ENCODE peak calls at places on chromosomes 2 and 18, in eight cellular contexts. C is transverse colon, Y is brain microvascular endothelial cell, E is right cardiac atrium, G is uterus, L is astrocyte of the spinal cord, N is cardiac fibroblast, B is ovary. P is an unnamed sample.

GRCh38 chr2:205531082-205531481 is 151.2 kb upstream of the NRP2 start:
- DNase-seq in Y (no peak), G (no peak), E (no peak), C (no peak), L (no peak), N (no peak), B (no peak), P (no peak)

GRCh38 chr2:3581367-3582262 is 6.6 kb downstream of the RPS7 start:
- DNase-seq in E (no peak), B (no peak), Y (no peak), C (no peak), N (no peak), G (no peak), L (no peak), P (no peak)

GRCh38 chr2:72969706-72970105 is 52.4 kb downstream of the EMX1 start:
- DNase-seq in L (no peak), C (no peak), N (no peak), E (no peak), G (no peak), Y (no peak), B (no peak), P (no peak)

GRCh38 chr2:81481242-81481993 is 1176.9 kb upstream of the LRRTM1 start:
- DNase-seq in N (peak), G (no peak), E (peak), Y (no peak), B (no peak), L (no peak), C (no peak), P (no peak)

GRCh38 chr18:362914-363295 is 95.1 kb upstream of the THOC1 start:
- DNase-seq in N (peak), L (no peak), E (no peak), C (no peak), Y (no peak), B (no peak), G (no peak), P (no peak)

GRCh38 chr2:30514134-30514860 is 67.3 kb downstream of the LCLAT1 start:
- DNase-seq in N (peak), L (peak), C (no peak), Y (peak), G (no peak), E (peak), B (no peak), P (no peak)

GRCh38 chr18:6414118-6414722 is 491 bp downstream of the L3MBTL4 start:
- DNase-seq in B (peak), N (peak), Y (no peak), E (peak), C (peak), L (no peak), G (peak), P (no peak)

GRCh38 chr18:75874401-75875093 is 447.0 kb upstream of the SMIM21 start:
- DNase-seq in G (no peak), C (no peak), N (no peak), L (no peak), B (no peak), E (no peak), Y (no peak), P (no peak)

GRCh38 chr2:27753744-27754588 is 17.6 kb upstream of the MRPL33 start:
- DNase-seq in N (peak), E (peak), Y (peak), C (peak), B (peak), L (peak), G (peak), P (peak)

GRCh38 chr2:24917731-24918325 is 2.2 kb downstream of the ADCY3 start:
- DNase-seq in L (no peak), G (no peak), N (no peak), B (peak), E (no peak), C (no peak), Y (no peak), P (no peak)

GRCh38 chr2:24919100-24919976 is 699 bp downstream of the ADCY3 start:
- DNase-seq in C (peak), E (no peak), N (no peak), G (peak), B (peak), L (no peak), Y (no peak), P (no peak)

GRCh38 chr2:24918326-24919099 is 1.5 kb downstream of the ADCY3 start:
- DNase-seq in L (no peak), N (no peak), G (no peak), C (no peak), B (peak), Y (no peak), E (no peak), P (no peak)

GRCh38 chr2:24915796-24916195 is 4.2 kb downstream of the ADCY3 start:
- DNase-seq in L (no peak), N (peak), Y (no peak), E (no peak), B (peak), C (no peak), G (no peak), P (no peak)

GRCh38 chr2:24917086-24917485 is 3.0 kb downstream of the ADCY3 start:
- DNase-seq in L (no peak), B (no peak), Y (peak), C (no peak), E (no peak), G (no peak), N (peak), P (no peak)
- H3K4me3 ChIP-seq in L (no peak), B (peak), Y (peak), C (no peak), E (no peak), G (no peak), N (peak), P (no peak)

GRCh38 chr2:36356199-36356989 is 816 bp downstream of the CRIM1 start:
- DNase-seq in E (peak), Y (no peak), N (peak), L (no peak), G (peak), B (peak), C (peak), P (no peak)
- H3K4me3 ChIP-seq in E (peak), Y (peak), N (peak), L (peak), G (peak), B (peak), C (peak), P (peak)

DNA sequence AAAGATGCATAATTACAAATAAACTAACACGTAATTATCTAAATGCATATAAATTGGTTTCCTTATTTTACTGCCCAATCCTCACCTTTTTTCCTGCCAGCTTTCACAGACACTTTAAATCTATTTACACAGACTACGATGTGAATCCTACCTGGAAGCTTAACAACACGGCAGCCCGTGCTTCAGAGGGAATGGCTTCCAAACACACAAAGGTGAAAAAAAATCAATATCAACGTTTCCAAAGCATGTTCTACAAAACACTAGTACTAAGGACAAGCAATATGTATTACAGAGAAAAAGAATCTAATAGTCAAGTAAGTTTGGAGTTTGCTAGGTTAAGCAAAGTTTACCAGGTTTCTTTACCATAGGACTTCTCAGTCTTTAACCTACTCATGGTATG is 4.4 kb downstream of the MAP4K3 start:
- DNase-seq in G (no peak), L (no peak), Y (no peak), B (no peak), C (no peak), N (no peak), E (no peak), P (no peak)
- H3K4me3 ChIP-seq in G (no peak), L (no peak), Y (no peak), B (no peak), C (no peak), N (no peak), E (no peak), P (no peak)

GRCh38 chr2:216635171-216635570 is 2.0 kb downstream of the IGFBP2 start:
- DNase-seq in G (no peak), N (no peak), C (no peak), Y (no peak), B (no peak), L (peak), E (no peak), P (no peak)

GRCh38 chr2:216634317-216635148 is 1.3 kb downstream of the IGFBP2 start:
- DNase-seq in N (no peak), B (no peak), C (peak), L (peak), E (no peak), Y (no peak), G (no peak), P (no peak)

GRCh38 chr2:216636570-216637450 is 3.6 kb downstream of the IGFBP2 start:
- DNase-seq in N (peak), Y (peak), B (no peak), C (peak), L (peak), E (peak), G (no peak), P (no peak)

GRCh38 chr2:216637472-216637871 is 4.3 kb downstream of the IGFBP2 start:
- DNase-seq in E (no peak), N (no peak), Y (no peak), C (no peak), L (no peak), G (no peak), B (no peak), P (no peak)

GRCh38 chr2:216635701-216636541 is 2.7 kb downstream of the IGFBP2 start:
- DNase-seq in C (peak), L (no peak), Y (no peak), E (peak), B (peak), G (no peak), N (no peak), P (no peak)
- H3K4me3 ChIP-seq in C (no peak), L (peak), Y (peak), E (no peak), B (peak), G (peak), N (no peak), P (no peak)

GRCh38 chr2:64829522-64829921 is 159.7 kb upstream of the SLC1A4 start:
- DNase-seq in G (no peak), L (no peak), N (no peak), C (no peak), Y (no peak), B (no peak), E (no peak), P (no peak)
- H3K4me3 ChIP-seq in G (no peak), L (no peak), N (no peak), C (no peak), Y (no peak), B (no peak), E (no peak), P (no peak)